ENCODE peak calls at places on chromosomes 13 and 19, in seven cellular contexts. C is RWPE1; L is AG04450; K is hepatocyte; U is body of pancreas; F is naive thymus-derived CD4-positive, alpha-beta T cell; W is suprapubic skin. A is an unnamed sample.
A peak's percentile ranks its signal among the peaks of the same experiment; 100 is the strongest.

GRCh38 chr19:49987159-49987698 is 26.3 kb upstream of the SIGLEC11 start:
- DNase-seq in F (peak; percentile 83), L (peak; percentile 74), U (peak; percentile 89), C (peak; percentile 76), K (peak; percentile 95), W (peak; percentile 85), A (peak; percentile 80)

GRCh38 chr13:94325660-94326059 is 153.8 kb downstream of the DCT start:
- DNase-seq in L (no peak), C (no peak), K (no peak), W (no peak), F (no peak), U (no peak), A (no peak)

GRCh38 chr13:99086869-99087129 is 108.9 kb upstream of the DOCK9 start:
- DNase-seq in C (peak; percentile 40), U (peak; percentile 35), L (no peak), K (no peak), W (no peak), F (no peak), A (peak; percentile 30)

GRCh38 chr19:47436712-47437401 is 17.5 kb upstream of the MEIS3 start:
- DNase-seq in C (peak; percentile 68), K (peak; percentile 88), F (peak; percentile 81), U (peak; percentile 86), W (peak; percentile 90), L (no peak), A (peak; percentile 77)

GRCh38 chr13:114035583-114036501 is 62.0 kb upstream of the C13orf46 start:
- DNase-seq in W (no peak), F (no peak), C (no peak), K (peak; percentile 28), L (no peak), U (no peak), A (no peak)

GRCh38 chr19:4198467-4199126 is 16.1 kb downstream of the ANKRD24 start:
- DNase-seq in K (no peak), U (no peak), W (no peak), L (no peak), C (no peak), F (no peak), A (no peak)

GRCh38 chr13:44765076-44765475 is 188.9 kb upstream of the TSC22D1 start:
- DNase-seq in K (peak; percentile 65), W (no peak), U (peak; percentile 35), C (no peak), L (no peak), F (no peak), A (peak; percentile 98)

GRCh38 chr13:65746522-65746921 is 1483.6 kb downstream of the PCDH9 start:
- DNase-seq in C (no peak), F (no peak), U (no peak), W (no peak), L (no peak), K (no peak), A (no peak)

GRCh38 chr13:59343993-59344780 is 819.5 kb downstream of the DIAPH3 start:
- DNase-seq in K (no peak), F (no peak), U (peak; percentile 59), C (no peak), W (no peak), L (no peak), A (no peak)

GRCh38 chr19:30223866-30224688 is 148.1 kb upstream of the ZNF536 start:
- DNase-seq in U (no peak), L (no peak), K (no peak), C (no peak), W (no peak), F (no peak), A (no peak)

GRCh38 chr19:2273356-2274184 is 8.4 kb downstream of the PEAK3 start:
- DNase-seq in L (no peak), C (peak; percentile 82), K (peak; percentile 85), F (peak; percentile 67), W (no peak), U (peak; percentile 77), A (peak; percentile 76)

GRCh38 chr19:19490247-19490968 is 24.9 kb downstream of the TSSK6 start:
- DNase-seq in L (peak; percentile 68), K (peak; percentile 86), U (peak; percentile 82), C (peak; percentile 75), W (no peak), F (peak; percentile 82), A (peak; percentile 83)

GRCh38 chr13:112820318-112820717 is 130.5 kb downstream of the ATP11A start:
- DNase-seq in W (peak; percentile 37), L (no peak), K (no peak), C (no peak), F (no peak), U (no peak), A (no peak)

GRCh38 chr19:2081873-2082810 is 14.0 kb downstream of the MOB3A start:
- DNase-seq in L (no peak), W (no peak), U (no peak), F (peak; percentile 61), K (no peak), C (no peak), A (no peak)

GRCh38 chr19:5205937-5206750 is 134.5 kb downstream of the PTPRS start:
- DNase-seq in W (no peak), U (no peak), C (no peak), F (no peak), L (no peak), K (no peak), A (no peak)

GRCh38 chr13:18962168-18962734 is 219.4 kb downstream of the TUBA3C start:
- DNase-seq in L (no peak), U (no peak), W (no peak), C (no peak), F (no peak), K (no peak), A (no peak)

GRCh38 chr13:46119883-46120614 is 15.2 kb upstream of the CPB2 start:
- DNase-seq in W (no peak), L (no peak), U (peak; percentile 65), K (peak; percentile 78), C (peak; percentile 22), F (no peak), A (peak; percentile 5)

GRCh38 chr13:51041126-51041525 is 69.9 kb downstream of the C13orf42 start:
- DNase-seq in F (no peak), K (no peak), U (no peak), L (no peak), W (no peak), C (no peak), A (no peak)

GRCh38 chr19:2488942-2489731 is 13.2 kb downstream of the GADD45B start:
- DNase-seq in F (no peak), L (no peak), U (peak; percentile 83), K (peak; percentile 83), W (no peak), C (no peak), A (peak; percentile 61)

GRCh38 chr19:38191747-38192146 is 32.3 kb downstream of the DPF1 start:
- DNase-seq in U (no peak), F (no peak), C (no peak), L (no peak), K (no peak), W (no peak), A (no peak)
- H3K27ac ChIP-seq in U (no peak overlapping the region), F (no peak overlapping the region), C (peak overlapping the region; percentile 69), L (no peak overlapping the region), K (no peak overlapping the region), W (no peak overlapping the region), A (no peak overlapping the region)

DNA sequence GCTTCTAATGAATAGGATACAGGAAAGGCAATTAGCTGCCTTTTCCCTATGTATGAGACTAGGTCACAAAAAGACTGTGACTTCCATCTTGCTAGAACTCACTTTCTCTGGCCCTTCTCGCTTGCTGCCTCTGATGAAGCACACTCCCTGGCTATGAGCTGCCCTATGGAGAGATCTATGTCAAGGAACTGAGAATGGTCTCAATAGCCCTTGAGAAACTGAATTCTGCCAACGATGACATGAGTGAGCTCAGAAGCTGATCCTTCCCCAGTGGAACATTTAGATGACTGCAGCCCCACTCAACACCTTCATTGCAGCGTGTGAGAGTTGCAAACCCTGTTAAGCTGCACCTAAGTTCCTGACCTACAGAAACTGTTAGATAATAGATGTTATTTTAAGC is 309.8 kb downstream of the COG6 start:
- DNase-seq in U (no peak), F (no peak), K (no peak), W (no peak), C (no peak), L (no peak), A (no peak)
- H3K27ac ChIP-seq in U (no peak overlapping the region), F (no peak overlapping the region), K (no peak overlapping the region), W (no peak overlapping the region), C (no peak overlapping the region), L (no peak overlapping the region), A (no peak overlapping the region)

GRCh38 chr13:74280795-74281490 is 146.7 kb upstream of the KLF12 start:
- DNase-seq in U (no peak), L (no peak), C (no peak), W (no peak), F (no peak), K (no peak), A (no peak)

GRCh38 chr13:74278901-74279300 is 144.7 kb upstream of the KLF12 start:
- DNase-seq in W (no peak), L (no peak), K (no peak), C (no peak), F (no peak), U (no peak), A (no peak)

GRCh38 chr13:74274946-74275345 is 140.7 kb upstream of the KLF12 start:
- DNase-seq in U (no peak), W (no peak), C (no peak), L (no peak), F (no peak), K (no peak), A (no peak)

GRCh38 chr13:74280093-74280794 is 146.0 kb upstream of the KLF12 start:
- DNase-seq in W (no peak), K (no peak), C (no peak), L (no peak), U (no peak), F (no peak), A (no peak)
- H3K27ac ChIP-seq in W (no peak overlapping the region), K (no peak overlapping the region), C (no peak overlapping the region), L (no peak overlapping the region), U (no peak overlapping the region), F (no peak overlapping the region), A (no peak overlapping the region)

GRCh38 chr19:28020631-28021315 is 1192.2 kb downstream of the UQCRFS1 start:
- DNase-seq in U (no peak), F (no peak), C (no peak), K (no peak), L (no peak), W (no peak), A (no peak)
- H3K27ac ChIP-seq in U (no peak overlapping the region), F (no peak overlapping the region), C (no peak overlapping the region), K (no peak overlapping the region), L (no peak overlapping the region), W (no peak overlapping the region), A (no peak overlapping the region)